ENCODE peak calls at places on chromosomes 2 and 18, in ten cellular contexts. Y is NCI-H1048; B is GM23338; T is neural crest cell; D is glomerular endothelial cell; X is sigmoid colon; A is mucosa of descending colon; G is activated CD8-positive, alpha-beta memory T cell treated with anti-CD3 and anti-CD28 coated beads, Interleukin-2, amount 50 U/mL, for 48 hours; Q is H54; K is Karpas-422. M is an unnamed sample.

GRCh38 chr2:134292514-134292913 is 38.6 kb downstream of the MGAT5 start:
- DNase-seq in Y (no peak), B (no peak), T (no peak), D (no peak), X (no peak), A (no peak), G (no peak), Q (no peak), K (no peak), M (no peak)

GRCh38 chr2:73926493-73927327 is at the start of gene DGUOK:
- DNase-seq in Y (peak), B (peak), T (peak), D (peak), X (peak), A (peak), G (peak), Q (peak), K (peak), M (peak)

GRCh38 chr18:48326901-48327675 is 82.1 kb downstream of the ZBTB7C start:
- DNase-seq in Y (no peak), B (no peak), T (no peak), D (no peak), X (no peak), A (no peak), G (no peak), Q (peak), K (no peak), M (no peak)

GRCh38 chr2:162075689-162076132 is 1.7 kb upstream of the DPP4 start:
- DNase-seq in Y (no peak), B (no peak), T (no peak), D (no peak), X (no peak), A (no peak), G (no peak), Q (no peak), K (no peak), M (no peak)

GRCh38 chr18:55380574-55380973 is 207.4 kb downstream of the TCF4 start:
- DNase-seq in Y (no peak), B (no peak), T (no peak), D (no peak), X (no peak), A (no peak), G (no peak), Q (no peak), K (no peak), M (no peak)

GRCh38 chr2:73293534-73294171 is at the start of gene EGR4:
- DNase-seq in Y (no peak), B (peak), T (peak), D (no peak), X (peak), A (peak), G (peak), Q (peak), K (peak), M (no peak)

GRCh38 chr2:177075254-177075653 is 137.3 kb upstream of the HNRNPA3 start:
- DNase-seq in Y (no peak), B (no peak), T (no peak), D (no peak), X (no peak), A (no peak), G (no peak), Q (no peak), K (no peak), M (no peak)

GRCh38 chr2:62854600-62855514 is 149.3 kb downstream of the EHBP1 start:
- DNase-seq in Y (no peak), B (no peak), T (no peak), D (no peak), X (no peak), A (no peak), G (no peak), Q (no peak), K (no peak), M (no peak)